ENCODE peak calls at places on chromosomes 11 and 22, in five cellular contexts. One of them, this sample, is unnamed.

GRCh38 chr22:49263101-49263500 is 564.6 kb downstream of the BRD1 start:
- DNase-seq in endothelial cell of umbilical vein: no peak
- DNase-seq in right lobe of liver: no peak
- DNase-seq in neuronal stem cell: no peak
- DNase-seq in aorta: no peak
- DNase-seq in this sample: no peak

GRCh38 chr11:71387784-71388636 is 60.2 kb downstream of the DHCR7 start:
- DNase-seq in neuronal stem cell: no peak
- DNase-seq in aorta: no peak
- DNase-seq in right lobe of liver: no peak
- DNase-seq in endothelial cell of umbilical vein: no peak
- DNase-seq in this sample: no peak

GRCh38 chr22:20201837-20202392 is 51.1 kb upstream of the CCDC188 start:
- DNase-seq in aorta: no peak
- DNase-seq in neuronal stem cell: no peak
- DNase-seq in endothelial cell of umbilical vein: no peak
- DNase-seq in right lobe of liver: no peak
- DNase-seq in this sample: no peak

GRCh38 chr22:40436460-40437431 is 66.4 kb downstream of the SGSM3 start:
- DNase-seq in endothelial cell of umbilical vein: peak; percentile 70
- DNase-seq in right lobe of liver: no peak
- DNase-seq in neuronal stem cell: peak; percentile 50
- DNase-seq in aorta: no peak
- DNase-seq in this sample: no peak

GRCh38 chr11:118046051-118046963 is 30.6 kb upstream of the TMPRSS4 start:
- DNase-seq in endothelial cell of umbilical vein: no peak
- DNase-seq in neuronal stem cell: no peak
- DNase-seq in right lobe of liver: no peak
- DNase-seq in aorta: no peak
- DNase-seq in this sample: no peak

GRCh38 chr11:109606256-109606655 is 184.3 kb downstream of the C11orf87 start:
- DNase-seq in aorta: no peak
- DNase-seq in right lobe of liver: no peak
- DNase-seq in endothelial cell of umbilical vein: no peak
- DNase-seq in neuronal stem cell: no peak
- DNase-seq in this sample: no peak

GRCh38 chr11:688681-689080 is 6.3 kb downstream of the DEAF1 start:
- DNase-seq in endothelial cell of umbilical vein: no peak
- DNase-seq in neuronal stem cell: no peak
- DNase-seq in right lobe of liver: no peak
- DNase-seq in aorta: no peak
- DNase-seq in this sample: no peak

GRCh38 chr11:64122411-64123101 is 43.4 kb downstream of the MACROD1 start:
- DNase-seq in right lobe of liver: no peak
- DNase-seq in endothelial cell of umbilical vein: no peak
- DNase-seq in neuronal stem cell: no peak
- DNase-seq in aorta: no peak
- DNase-seq in this sample: no peak

GRCh38 chr11:18727499-18728236 is 1.7 kb upstream of the IGSF22 start:
- DNase-seq in endothelial cell of umbilical vein: peak; percentile 41
- DNase-seq in right lobe of liver: no peak
- DNase-seq in aorta: no peak
- DNase-seq in neuronal stem cell: peak; percentile 50
- DNase-seq in this sample: no peak

GRCh38 chr11:94111660-94112059 is 17.0 kb upstream of the PANX1 start:
- DNase-seq in neuronal stem cell: no peak
- DNase-seq in aorta: no peak
- DNase-seq in endothelial cell of umbilical vein: no peak
- DNase-seq in right lobe of liver: no peak
- DNase-seq in this sample: no peak

GRCh38 chr11:24267015-24267414 is 229.8 kb upstream of the LUZP2 start:
- DNase-seq in endothelial cell of umbilical vein: no peak
- DNase-seq in aorta: no peak
- DNase-seq in neuronal stem cell: peak; percentile 20
- DNase-seq in right lobe of liver: no peak
- DNase-seq in this sample: no peak

GRCh38 chr22:42796081-42796480 is 61.0 kb downstream of the ARFGAP3 start:
- DNase-seq in endothelial cell of umbilical vein: no peak
- DNase-seq in right lobe of liver: no peak
- DNase-seq in neuronal stem cell: no peak
- DNase-seq in aorta: no peak
- DNase-seq in this sample: no peak

GRCh38 chr11:122981388-122982264 is at the start of gene BSX:
- DNase-seq in right lobe of liver: no peak
- DNase-seq in aorta: no peak
- DNase-seq in endothelial cell of umbilical vein: peak; percentile 38
- DNase-seq in neuronal stem cell: peak; percentile 88
- DNase-seq in this sample: peak; percentile 67

GRCh38 chr11:450809-451451 is 851 bp downstream of the PTDSS2 start:
- DNase-seq in endothelial cell of umbilical vein: peak; percentile 71
- DNase-seq in right lobe of liver: peak; percentile 77
- DNase-seq in aorta: peak; percentile 76
- DNase-seq in neuronal stem cell: peak; percentile 46
- DNase-seq in this sample: peak; percentile 54

GRCh38 chr11:62104816-62105610 is 18.8 kb upstream of the INCENP start:
- DNase-seq in neuronal stem cell: no peak
- DNase-seq in aorta: no peak
- DNase-seq in endothelial cell of umbilical vein: peak; percentile 75
- DNase-seq in right lobe of liver: no peak
- DNase-seq in this sample: no peak

GRCh38 chr11:65502274-65502851 is 3.5 kb downstream of the MALAT1 start:
- DNase-seq in aorta: no peak
- DNase-seq in neuronal stem cell: no peak
- DNase-seq in right lobe of liver: no peak
- DNase-seq in endothelial cell of umbilical vein: peak; percentile 63
- DNase-seq in this sample: no peak

GRCh38 chr22:29313126-29314071 is 2.1 kb downstream of the RASL10A start:
- DNase-seq in neuronal stem cell: no peak
- DNase-seq in endothelial cell of umbilical vein: peak; percentile 50
- DNase-seq in aorta: peak; percentile 46
- DNase-seq in right lobe of liver: no peak
- DNase-seq in this sample: peak; percentile 79

GRCh38 chr11:63999349-64000025 is 13.2 kb downstream of the OTUB1 start:
- DNase-seq in right lobe of liver: peak; percentile 35
- DNase-seq in neuronal stem cell: peak; percentile 71
- DNase-seq in aorta: peak; percentile 74
- DNase-seq in endothelial cell of umbilical vein: no peak
- DNase-seq in this sample: peak; percentile 54

GRCh38 chr11:126355926-126356897 is 726 bp downstream of the ST3GAL4 start:
- DNase-seq in endothelial cell of umbilical vein: peak; percentile 26
- DNase-seq in neuronal stem cell: no peak
- DNase-seq in right lobe of liver: peak; percentile 67
- DNase-seq in aorta: peak; percentile 71
- DNase-seq in this sample: peak; percentile 68

GRCh38 chr11:74412733-74413359 is 14.6 kb upstream of the PGM2L1 start:
- DNase-seq in neuronal stem cell: no peak
- DNase-seq in endothelial cell of umbilical vein: no peak
- DNase-seq in right lobe of liver: no peak
- DNase-seq in aorta: no peak
- DNase-seq in this sample: no peak

GRCh38 chr11:1150769-1151365 is 6.9 kb upstream of the MUC5AC start:
- DNase-seq in endothelial cell of umbilical vein: peak; percentile 47
- DNase-seq in neuronal stem cell: no peak
- DNase-seq in right lobe of liver: no peak
- DNase-seq in aorta: no peak
- DNase-seq in this sample: no peak

GRCh38 chr11:7348432-7349298 is 97.0 kb downstream of the SYT9 start:
- DNase-seq in endothelial cell of umbilical vein: no peak
- DNase-seq in right lobe of liver: no peak
- DNase-seq in aorta: no peak
- DNase-seq in neuronal stem cell: no peak
- DNase-seq in this sample: no peak

GRCh38 chr11:33703234-33703633 is 2.6 kb upstream of the C11orf91 start:
- DNase-seq in endothelial cell of umbilical vein: peak; percentile 53
- DNase-seq in aorta: no peak
- DNase-seq in right lobe of liver: no peak
- DNase-seq in neuronal stem cell: no peak
- DNase-seq in this sample: no peak
- H3K4me1 ChIP-seq in endothelial cell of umbilical vein: peaks cover 76% of the 10 kb centered on the region
- H3K4me1 ChIP-seq in aorta: peaks cover 2% of the 10 kb centered on the region
- H3K4me1 ChIP-seq in right lobe of liver: no peaks in the 10 kb centered on the region
- H3K4me1 ChIP-seq in neuronal stem cell: peaks cover 8% of the 10 kb centered on the region
- H3K4me1 ChIP-seq in this sample: peaks cover 73% of the 10 kb centered on the region

DNA sequence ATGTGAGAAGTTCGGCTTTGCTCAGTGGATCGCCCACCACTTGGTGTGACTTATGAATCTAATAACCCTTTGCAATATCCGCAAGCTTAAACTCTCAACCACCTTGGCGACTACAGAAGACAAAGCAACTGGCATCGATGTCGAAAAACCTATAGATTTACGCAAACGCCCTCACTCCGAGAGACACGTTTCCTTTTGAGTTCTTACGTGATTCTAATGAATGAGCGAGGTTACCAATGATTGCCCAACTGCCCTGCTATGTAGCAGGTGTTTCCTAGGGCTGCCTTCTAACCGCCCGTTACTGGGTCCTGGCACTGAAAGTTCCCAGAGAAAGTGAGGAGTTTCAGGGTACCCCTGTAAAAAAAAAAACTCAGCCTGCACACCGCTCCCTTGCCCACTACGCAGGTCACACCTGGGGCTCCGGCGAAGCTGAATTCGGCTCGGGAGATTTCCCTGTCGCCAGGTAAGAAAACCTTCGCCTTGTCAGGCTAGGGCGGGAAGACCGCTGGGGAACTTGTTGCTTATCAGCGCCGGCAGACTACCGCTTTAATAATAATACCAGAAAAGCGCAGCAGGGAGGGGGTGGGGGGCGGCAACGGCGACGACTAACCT is 21.4 kb upstream of the BDNF start:
- DNase-seq in right lobe of liver: no peak
- DNase-seq in neuronal stem cell: no peak
- DNase-seq in endothelial cell of umbilical vein: no peak
- DNase-seq in aorta: no peak
- DNase-seq in this sample: no peak
- H3K27me3 ChIP-seq in right lobe of liver: peaks cover 37% of the 10 kb centered on the region
- H3K27me3 ChIP-seq in neuronal stem cell: peaks cover 34% of the 10 kb centered on the region
- H3K27me3 ChIP-seq in endothelial cell of umbilical vein: peaks cover 73% of the 10 kb centered on the region
- H3K27me3 ChIP-seq in aorta: no peaks in the 10 kb centered on the region
- H3K27me3 ChIP-seq in this sample: peaks cover 82% of the 10 kb centered on the region

DNA sequence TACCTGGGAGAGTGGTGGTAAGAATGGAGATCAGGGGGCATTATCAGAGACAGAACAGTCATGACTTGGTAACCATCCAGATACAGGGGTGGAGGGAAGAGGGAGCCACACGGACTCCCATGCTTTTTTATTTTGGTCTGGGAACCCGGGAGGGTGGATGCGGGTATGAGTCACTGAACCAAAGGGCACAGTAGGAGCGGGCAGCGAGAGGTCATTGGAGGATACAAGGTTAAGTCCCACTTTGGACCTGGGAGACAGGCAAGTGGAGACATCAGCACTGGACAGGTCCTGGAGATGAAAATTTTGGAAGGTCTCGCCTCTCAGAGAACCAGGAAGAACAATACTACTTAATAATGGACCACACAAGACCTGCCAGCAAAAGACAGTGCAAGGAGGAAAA is 6.7 kb downstream of the HDHD5 start:
- DNase-seq in right lobe of liver: peak; percentile 62
- DNase-seq in aorta: no peak
- DNase-seq in endothelial cell of umbilical vein: no peak
- DNase-seq in neuronal stem cell: no peak
- DNase-seq in this sample: no peak
- H3K4me1 ChIP-seq in right lobe of liver: no peaks in the 10 kb centered on the region
- H3K4me1 ChIP-seq in aorta: no peaks in the 10 kb centered on the region
- H3K4me1 ChIP-seq in endothelial cell of umbilical vein: peaks cover under 1% of the 10 kb centered on the region
- H3K4me1 ChIP-seq in neuronal stem cell: no peaks in the 10 kb centered on the region
- H3K4me1 ChIP-seq in this sample: peaks cover 26% of the 10 kb centered on the region

DNA sequence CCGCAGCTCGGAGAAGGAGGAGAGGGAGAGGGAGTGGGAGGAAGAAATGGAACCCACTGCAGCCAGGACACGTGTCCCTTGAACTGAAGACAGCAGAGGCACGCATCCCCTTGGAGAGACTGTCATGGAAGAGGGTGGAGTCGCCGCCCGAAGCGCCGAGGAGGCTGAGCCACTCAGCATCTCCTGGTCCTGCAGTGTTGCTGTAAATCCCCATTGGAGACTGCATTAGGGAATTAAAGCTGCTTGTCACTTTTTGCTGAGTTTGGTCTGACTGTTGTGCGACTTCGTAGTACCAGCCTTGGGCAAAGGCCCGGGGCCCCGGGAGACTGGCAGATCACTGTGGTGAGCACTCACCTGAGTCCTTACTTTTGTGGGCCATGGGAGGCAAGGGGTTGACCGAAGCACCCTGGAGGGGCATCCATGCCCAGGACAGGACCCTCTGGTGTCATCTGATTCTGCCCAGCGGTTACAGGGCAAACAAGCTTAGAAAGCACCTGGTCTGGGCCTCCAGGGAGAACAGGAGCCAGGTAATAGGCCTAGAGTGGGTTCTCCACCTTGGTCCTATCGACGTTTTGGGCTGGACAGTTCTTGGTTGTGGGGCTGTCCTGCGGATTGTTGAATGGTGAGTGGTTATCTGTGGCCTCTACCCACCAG is 797 bp downstream of the VPREB1 start:
- DNase-seq in neuronal stem cell: no peak
- DNase-seq in right lobe of liver: no peak
- DNase-seq in endothelial cell of umbilical vein: no peak
- DNase-seq in aorta: no peak
- DNase-seq in this sample: no peak
- H3K27me3 ChIP-seq in neuronal stem cell: peaks cover 70% of the 10 kb centered on the region
- H3K27me3 ChIP-seq in right lobe of liver: no peaks in the 10 kb centered on the region
- H3K27me3 ChIP-seq in endothelial cell of umbilical vein: peaks cover 2% of the 10 kb centered on the region
- H3K27me3 ChIP-seq in aorta: no peaks in the 10 kb centered on the region
- H3K27me3 ChIP-seq in this sample: no peaks in the 10 kb centered on the region

GRCh38 chr22:36329217-36330078 is 58.3 kb downstream of the MYH9 start:
- DNase-seq in right lobe of liver: no peak
- DNase-seq in endothelial cell of umbilical vein: peak; percentile 95
- DNase-seq in neuronal stem cell: peak; percentile 84
- DNase-seq in aorta: peak; percentile 92
- DNase-seq in this sample: no peak

GRCh38 chr22:36330127-36330526 is 57.6 kb downstream of the MYH9 start:
- DNase-seq in neuronal stem cell: no peak
- DNase-seq in aorta: no peak
- DNase-seq in right lobe of liver: no peak
- DNase-seq in endothelial cell of umbilical vein: no peak
- DNase-seq in this sample: no peak

GRCh38 chr22:36327922-36328551 is 59.7 kb downstream of the MYH9 start:
- DNase-seq in aorta: no peak
- DNase-seq in right lobe of liver: no peak
- DNase-seq in endothelial cell of umbilical vein: peak; percentile 54
- DNase-seq in neuronal stem cell: no peak
- DNase-seq in this sample: no peak

GRCh38 chr22:36330655-36331305 is 57.0 kb downstream of the MYH9 start:
- DNase-seq in endothelial cell of umbilical vein: peak; percentile 78
- DNase-seq in right lobe of liver: peak; percentile 63
- DNase-seq in neuronal stem cell: no peak
- DNase-seq in aorta: peak; percentile 88
- DNase-seq in this sample: peak; percentile 75

DNA sequence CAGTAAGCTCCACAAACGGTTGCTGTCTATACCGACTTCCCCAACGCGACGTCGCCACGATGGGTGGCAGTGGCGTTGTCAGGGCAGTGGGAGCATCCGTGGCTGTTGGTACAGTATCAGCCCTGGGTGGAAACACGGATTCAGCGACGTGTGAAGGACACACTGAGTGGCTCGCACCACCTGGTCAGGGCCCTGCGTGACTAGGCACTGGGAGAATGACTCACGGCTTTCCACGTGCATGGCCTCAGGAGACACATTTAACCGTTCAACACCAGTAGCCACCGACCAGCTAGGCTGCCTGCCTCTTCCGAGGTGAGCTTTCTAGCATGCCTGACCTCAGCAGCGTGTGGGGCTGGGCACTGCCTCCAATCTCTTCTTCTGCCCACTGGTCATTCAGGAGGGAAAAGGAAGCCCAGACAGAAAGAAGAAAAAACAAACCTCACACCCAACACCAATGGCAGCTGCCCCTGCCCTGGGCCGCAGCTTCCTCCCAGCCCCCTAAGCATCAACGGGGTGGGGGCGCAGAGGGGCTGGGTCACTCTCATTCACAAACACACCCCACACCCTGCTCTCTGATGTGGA is 59.0 kb downstream of the MYH9 start:
- DNase-seq in right lobe of liver: no peak
- DNase-seq in aorta: peak; percentile 87
- DNase-seq in endothelial cell of umbilical vein: peak; percentile 84
- DNase-seq in neuronal stem cell: no peak
- DNase-seq in this sample: peak; percentile 79
- H3K4me1 ChIP-seq in right lobe of liver: no peaks in the 10 kb centered on the region
- H3K4me1 ChIP-seq in aorta: peaks cover 9% of the 10 kb centered on the region
- H3K4me1 ChIP-seq in endothelial cell of umbilical vein: peaks cover 97% of the 10 kb centered on the region
- H3K4me1 ChIP-seq in neuronal stem cell: peaks cover 48% of the 10 kb centered on the region
- H3K4me1 ChIP-seq in this sample: peaks cover 92% of the 10 kb centered on the region

This sample was measured in psoas muscle.